ENCODE peak calls at places on chromosomes 6 and 20, in six cellular contexts. P is IMR-90, J is mesenchymal stem cell, T is GM23248, Z is SK-N-SH, F is HCT116. E is an unnamed sample.

GRCh38 chr20:56328861-56329260 is 29.9 kb upstream of the FAM210B start:
- DNase-seq in P (peak; percentile 8), Z (no peak), F (no peak), T (peak; percentile 47), J (peak; percentile 2), E (no peak)

GRCh38 chr6:130841128-130841728 is 14.0 kb downstream of the SMLR1 start:
- DNase-seq in P (peak; percentile 49), F (no peak), J (no peak), T (peak; percentile 33), Z (no peak), E (no peak)

GRCh38 chr20:35788796-35789195 is 17.0 kb downstream of the PHF20 start:
- DNase-seq in F (no peak), Z (no peak), J (no peak), T (no peak), P (no peak), E (no peak)

GRCh38 chr6:15518878-15519277 is 143.9 kb downstream of the DTNBP1 start:
- DNase-seq in P (no peak), F (no peak), T (no peak), J (no peak), Z (no peak), E (no peak)

GRCh38 chr6:90098025-90098474 is 198.6 kb downstream of the BACH2 start:
- DNase-seq in T (peak; percentile 90), F (no peak), J (peak; percentile 41), Z (no peak), P (peak; percentile 89), E (no peak)

GRCh38 chr20:62707981-62708521 is 585 bp upstream of the NTSR1 start:
- DNase-seq in J (no peak), Z (peak; percentile 76), T (no peak), F (peak; percentile 83), P (no peak), E (no peak)

GRCh38 chr6:129895692-129896091 is 34.6 kb upstream of the TMEM244 start:
- DNase-seq in T (peak; percentile 40), P (peak; percentile 60), F (no peak), J (no peak), Z (no peak), E (no peak)

GRCh38 chr6:82143041-82143481 is 104.5 kb downstream of the IBTK start:
- DNase-seq in Z (no peak), F (no peak), T (peak; percentile 90), P (peak; percentile 23), J (no peak), E (no peak)

GRCh38 chr6:117605169-117605826 is 3.0 kb upstream of the GOPC start:
- DNase-seq in F (peak; percentile 71), T (peak; percentile 81), P (peak; percentile 83), J (peak; percentile 78), Z (peak; percentile 67), E (peak; percentile 57)

GRCh38 chr6:7143161-7143974 is 35.6 kb downstream of the RREB1 start:
- DNase-seq in P (no peak), Z (no peak), T (peak; percentile 68), F (no peak), J (peak; percentile 49), E (no peak)

GRCh38 chr20:63937596-63937995 is 18.6 kb downstream of the UCKL1 start:
- DNase-seq in T (peak; percentile 23), F (no peak), P (no peak), J (no peak), Z (no peak), E (no peak)

GRCh38 chr20:10578607-10579006 is 95.2 kb downstream of the JAG1 start:
- DNase-seq in F (peak; percentile 64), T (peak; percentile 38), P (peak; percentile 92), J (peak; percentile 73), Z (no peak), E (no peak)

DNA sequence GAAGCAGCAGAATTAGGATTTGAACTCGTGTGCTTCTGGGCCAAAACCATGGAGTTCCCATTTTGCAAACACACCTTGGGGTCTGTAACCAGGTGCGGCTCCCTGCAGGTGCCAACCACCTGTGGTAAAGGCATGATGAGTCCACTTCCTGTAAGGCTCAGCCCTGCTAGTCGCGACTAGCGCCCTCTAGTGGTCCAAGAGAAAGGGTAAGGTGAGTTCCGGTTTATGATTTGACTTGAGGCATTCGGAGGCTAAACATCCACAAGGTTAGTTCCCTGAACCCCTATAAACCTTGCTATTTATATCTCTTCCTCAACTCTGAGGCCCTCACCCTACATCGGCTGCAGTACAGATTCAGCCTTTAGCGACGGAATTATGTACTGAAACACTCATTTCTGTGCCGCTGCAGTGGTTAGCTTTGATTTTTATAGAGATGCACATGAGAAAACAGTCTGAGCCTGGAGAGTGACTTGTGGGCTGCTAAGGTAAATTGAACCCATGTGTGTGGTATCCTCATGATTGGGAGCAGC is 173.4 kb downstream of the PLCB1 start:
- DNase-seq in Z (peak; percentile 25), T (peak; percentile 50), P (peak; percentile 33), J (peak; percentile 27), F (peak; percentile 67), E (peak; percentile 71)
- H3K9ac ChIP-seq in Z (no peak overlapping the region), T (no peak overlapping the region), P (no peak overlapping the region), J (no peak overlapping the region), F (no peak overlapping the region), E (no peak overlapping the region)

DNA sequence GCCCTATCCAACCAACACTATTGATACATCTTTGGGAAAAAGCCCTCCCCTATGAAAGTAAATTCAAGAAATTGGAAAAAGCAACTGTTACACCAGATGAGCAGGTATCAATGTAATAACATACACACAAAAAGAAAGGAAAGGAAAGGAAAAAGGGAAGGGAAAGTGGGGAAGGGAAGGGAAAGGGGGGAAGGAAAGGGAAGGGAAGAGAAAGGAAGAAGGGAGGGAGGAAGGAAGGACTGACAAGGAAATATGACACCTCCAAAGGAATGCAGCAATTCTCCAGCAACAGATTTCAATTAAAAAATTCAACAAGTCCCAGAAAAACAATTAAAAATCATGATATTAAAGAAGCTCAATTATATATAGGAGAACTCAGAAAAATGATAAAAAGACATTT is 176.9 kb upstream of the OPRM1 start:
- DNase-seq in P (no peak), J (no peak), T (no peak), Z (no peak), F (no peak), E (no peak)
- H3K9me3 ChIP-seq in P (peaks cover 16% of the 10 kb centered on the region), J (peaks cover 3% of the 10 kb centered on the region), T (no peaks in the 10 kb centered on the region), Z (no peaks in the 10 kb centered on the region), F (no peaks in the 10 kb centered on the region), E (no peaks in the 10 kb centered on the region)

DNA sequence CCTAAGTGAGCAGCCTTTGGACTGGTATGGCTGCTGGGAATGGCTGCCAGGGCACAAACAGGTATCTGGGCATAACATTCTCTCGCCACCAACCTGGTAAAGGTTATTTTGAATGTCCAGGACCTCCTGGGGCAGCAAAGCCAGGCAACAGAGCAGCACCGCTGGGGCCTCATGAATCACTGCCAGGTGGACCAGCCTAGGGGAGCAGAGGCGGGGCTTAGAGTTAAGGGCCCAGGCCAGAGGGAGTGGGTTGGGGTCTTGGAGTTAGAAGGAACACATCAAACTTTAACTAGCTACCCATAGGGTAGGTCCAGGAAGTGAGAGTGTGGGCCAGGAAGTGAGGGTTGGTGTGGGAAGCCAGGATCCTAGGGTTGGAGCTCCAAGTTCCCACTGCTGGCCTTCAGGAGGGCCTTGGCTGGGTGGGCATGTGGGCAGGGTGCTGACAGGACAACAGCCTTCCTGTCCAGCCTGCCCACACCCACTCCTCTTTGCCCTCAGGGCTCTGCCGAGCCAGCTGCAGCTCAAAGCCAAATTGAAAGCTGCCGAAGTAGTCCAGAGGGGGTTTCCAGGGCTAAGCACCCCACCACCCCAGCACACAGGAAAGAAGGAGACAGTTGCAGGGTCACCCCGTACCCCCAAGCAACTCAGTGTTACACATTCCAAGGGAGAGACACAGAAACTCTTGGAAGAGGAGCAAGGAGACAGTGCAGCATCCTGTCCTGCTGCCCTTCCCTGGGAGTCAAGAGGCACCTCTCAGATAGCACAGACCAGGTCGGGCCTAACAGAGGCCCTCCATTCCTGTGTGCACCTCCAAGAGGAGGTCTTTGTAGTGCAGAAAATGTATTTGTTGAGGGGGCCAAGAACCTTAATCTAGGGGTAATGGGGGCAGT is 2.6 kb downstream of the NFKBIE start:
- DNase-seq in T (no peak), Z (no peak), J (no peak), F (no peak), P (no peak), E (no peak)
- H3K4me3 ChIP-seq in T (no peak overlapping the region), Z (peak overlapping the region; percentile 89), J (no peak overlapping the region), F (no peak overlapping the region), P (peak overlapping the region; percentile 90), E (peak overlapping the region; percentile 92)

DNA sequence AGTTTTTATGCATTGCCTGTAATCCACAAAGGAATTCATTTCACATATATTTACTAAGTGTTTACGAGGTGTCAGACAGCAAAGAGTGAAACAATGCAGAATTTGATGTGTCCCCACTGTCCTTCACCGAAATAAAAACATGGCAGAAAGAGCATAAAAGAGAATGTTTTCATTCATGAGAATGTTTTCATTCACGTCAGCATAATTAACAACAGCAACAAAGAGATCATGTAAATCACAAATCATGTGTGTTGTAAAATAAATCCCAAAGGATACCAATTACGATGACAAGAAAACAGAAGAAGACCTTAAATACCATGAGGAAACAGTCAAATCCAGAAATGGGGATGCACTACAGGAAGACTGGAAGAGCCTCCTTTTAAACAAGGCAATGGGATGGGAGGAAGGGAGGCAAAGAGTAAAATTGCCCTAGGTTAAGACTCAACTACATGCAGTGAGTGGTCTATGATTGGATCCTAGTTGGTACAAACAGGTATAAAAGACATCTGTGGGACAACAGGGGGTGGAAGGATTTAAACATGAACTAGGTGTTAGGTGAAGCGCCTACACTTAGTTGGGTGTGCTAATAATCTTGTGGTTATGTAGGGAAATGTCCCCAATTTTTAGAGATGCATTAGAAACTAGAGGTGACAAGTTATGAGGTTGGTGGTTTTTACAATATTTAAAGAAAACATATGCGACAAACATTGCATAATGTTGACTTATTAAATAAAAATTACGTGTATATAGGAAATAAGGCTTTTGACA is 1.5 kb downstream of the ZSCAN31 start:
- DNase-seq in T (no peak), F (no peak), P (no peak), Z (no peak), J (no peak), E (no peak)
- H3K9ac ChIP-seq in T (no peak overlapping the region), F (peak overlapping the region; percentile 78), P (no peak overlapping the region), Z (no peak overlapping the region), J (peak overlapping the region; percentile 94), E (peak overlapping the region; percentile 98)

GRCh38 chr6:167702241-167702827 is 124.4 kb upstream of the AFDN start:
- DNase-seq in T (no peak), Z (no peak), F (no peak), J (no peak), P (no peak), E (no peak)

GRCh38 chr6:167703347-167703746 is 123.4 kb upstream of the AFDN start:
- DNase-seq in Z (no peak), T (no peak), F (no peak), P (no peak), J (no peak), E (no peak)

GRCh38 chr6:167705211-167705750 is 121.4 kb upstream of the AFDN start:
- DNase-seq in Z (no peak), P (no peak), F (no peak), J (no peak), T (no peak), E (no peak)

GRCh38 chr6:167704396-167704801 is 122.3 kb upstream of the AFDN start:
- DNase-seq in P (no peak), T (no peak), J (no peak), F (no peak), Z (no peak), E (no peak)

GRCh38 chr6:167703781-167704180 is 122.9 kb upstream of the AFDN start:
- DNase-seq in F (no peak), T (no peak), Z (no peak), J (no peak), P (no peak), E (no peak)
- H3K9me3 ChIP-seq in F (no peaks in the 10 kb centered on the region), T (no peaks in the 10 kb centered on the region), Z (no peaks in the 10 kb centered on the region), J (no peaks in the 10 kb centered on the region), P (peaks cover 45% of the 10 kb centered on the region), E (no peaks in the 10 kb centered on the region)